ENCODE peak calls at places on chromosome 13, in five cellular contexts. N is HepG2, S is HCT116, C is K562, U is GM12878. K is an unnamed sample.

GRCh38 chr13:66657165-66657895 is 572.8 kb downstream of the PCDH9 start:
- DNase-seq in S (peak), C (no peak), N (peak), U (no peak), K (peak)

GRCh38 chr13:21556051-21556450 is 47.9 kb downstream of the MICU2 start:
- DNase-seq in U (no peak), C (no peak), N (no peak), S (no peak), K (no peak)

GRCh38 chr13:111474136-111475002 is 153.9 kb downstream of the TEX29 start:
- DNase-seq in C (peak), N (peak), U (no peak), S (peak), K (peak)

GRCh38 chr13:45713106-45713690 is 11.1 kb downstream of the CBY2 start:
- DNase-seq in N (no peak), C (no peak), U (no peak), S (no peak), K (no peak)

GRCh38 chr13:24651718-24652345 is 28.4 kb upstream of the ATP12A start:
- DNase-seq in N (no peak), S (no peak), U (no peak), C (no peak), K (no peak)

GRCh38 chr13:104043184-104043583 is 977.0 kb upstream of the SLC10A2 start:
- DNase-seq in C (no peak), U (no peak), S (no peak), N (no peak), K (no peak)

GRCh38 chr13:42041684-42042035 is 6.8 kb upstream of the DGKH start:
- DNase-seq in U (peak), N (no peak), C (peak), S (no peak), K (peak)

GRCh38 chr13:107407074-107407473 is 808.3 kb downstream of the LIG4 start:
- DNase-seq in U (no peak), N (no peak), C (no peak), S (no peak), K (no peak)

GRCh38 chr13:88066847-88067246 is 395.7 kb downstream of the SLITRK5 start:
- DNase-seq in C (no peak), N (no peak), S (no peak), U (no peak), K (no peak)

GRCh38 chr13:44989941-44990340 is 603 bp downstream of the GPALPP1 start:
- DNase-seq in U (no peak), N (no peak), C (no peak), S (no peak), K (peak)

GRCh38 chr13:97284558-97284957 is 62.4 kb downstream of the MBNL2 start:
- DNase-seq in S (no peak), N (no peak), C (no peak), U (no peak), K (no peak)

GRCh38 chr13:20824762-20825161 is 51.0 kb upstream of the EEF1AKMT1 start:
- DNase-seq in U (no peak), N (no peak), S (no peak), C (no peak), K (peak)

GRCh38 chr13:94329277-94329676 is 150.2 kb downstream of the DCT start:
- DNase-seq in N (no peak), C (no peak), S (no peak), U (no peak), K (no peak)

GRCh38 chr13:79434578-79434977 is 28.5 kb upstream of the RBM26 start:
- DNase-seq in S (no peak), U (no peak), N (no peak), C (no peak), K (no peak)

GRCh38 chr13:79432086-79432485 is 26.0 kb upstream of the RBM26 start:
- DNase-seq in U (no peak), S (no peak), N (no peak), C (no peak), K (no peak)

GRCh38 chr13:79427265-79427664 is 21.2 kb upstream of the RBM26 start:
- DNase-seq in U (no peak), S (no peak), C (no peak), N (no peak), K (no peak)

GRCh38 chr13:79432992-79433391 is 26.9 kb upstream of the RBM26 start:
- DNase-seq in U (no peak), C (no peak), N (no peak), S (no peak), K (no peak)

GRCh38 chr13:79429309-79429708 is 23.3 kb upstream of the RBM26 start:
- DNase-seq in N (no peak), C (no peak), U (no peak), S (no peak), K (no peak)
- H3K27ac ChIP-seq in N (no peak), C (no peak), U (no peak), S (no peak), K (no peak)

GRCh38 chr13:105073041-105073440 is 1462.4 kb downstream of the EFNB2 start:
- DNase-seq in C (no peak), U (no peak), S (no peak), N (no peak), K (no peak)

GRCh38 chr13:105069106-105069505 is 1466.4 kb downstream of the EFNB2 start:
- DNase-seq in S (no peak), C (no peak), N (no peak), U (no peak), K (no peak)

GRCh38 chr13:105074756-105075155 is 1460.7 kb downstream of the EFNB2 start:
- DNase-seq in C (no peak), S (no peak), N (no peak), U (no peak), K (no peak)

GRCh38 chr13:105070452-105070851 is 1465.0 kb downstream of the EFNB2 start:
- DNase-seq in S (no peak), U (no peak), C (no peak), N (no peak), K (no peak)
- TF ChIP-seq REST in S (no peak), U (no peak), C (no peak), N (no peak), K (no peak)

GRCh38 chr13:101915755-101916107 is 463.3 kb downstream of the ITGBL1 start:
- DNase-seq in C (no peak), N (no peak), S (no peak), U (no peak), K (peak)

GRCh38 chr13:101916108-101916757 is 463.8 kb downstream of the ITGBL1 start:
- DNase-seq in U (no peak), C (no peak), S (no peak), N (no peak), K (peak)

GRCh38 chr13:101917833-101918755 is 465.6 kb downstream of the ITGBL1 start:
- DNase-seq in S (no peak), U (no peak), N (no peak), C (no peak), K (peak)

GRCh38 chr13:101916758-101917474 is 464.4 kb downstream of the ITGBL1 start:
- DNase-seq in C (no peak), S (no peak), U (no peak), N (no peak), K (peak)

DNA sequence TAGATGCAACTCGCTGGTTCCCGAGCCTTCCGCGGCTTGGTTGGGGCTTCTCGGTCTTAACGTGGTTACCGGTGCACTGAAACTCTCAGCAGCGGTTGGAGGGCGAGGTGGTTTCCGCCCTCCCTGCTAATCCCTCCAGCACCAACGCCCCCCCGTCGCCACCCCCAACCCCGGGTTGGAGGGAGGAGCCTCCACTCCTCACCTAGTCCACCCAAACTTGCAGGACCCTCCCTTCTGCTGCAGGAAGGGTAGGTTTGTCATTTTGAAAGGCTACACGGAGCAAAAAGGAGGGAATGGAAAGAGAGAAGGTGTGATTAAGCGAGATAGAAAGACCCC is 465.0 kb downstream of the ITGBL1 start:
- DNase-seq in S (no peak), U (no peak), N (no peak), C (no peak), K (peak)
- TF ChIP-seq EZH2 in S (no peak), U (no peak), N (no peak), C (no peak), K (peak)

GRCh38 chr13:25783076-25783475 is 268.7 kb downstream of the SHISA2 start:
- DNase-seq in C (no peak), N (no peak), U (no peak), S (no peak), K (no peak)
- H3K27ac ChIP-seq in C (no peak), N (no peak), U (no peak), S (no peak), K (no peak)

DNA sequence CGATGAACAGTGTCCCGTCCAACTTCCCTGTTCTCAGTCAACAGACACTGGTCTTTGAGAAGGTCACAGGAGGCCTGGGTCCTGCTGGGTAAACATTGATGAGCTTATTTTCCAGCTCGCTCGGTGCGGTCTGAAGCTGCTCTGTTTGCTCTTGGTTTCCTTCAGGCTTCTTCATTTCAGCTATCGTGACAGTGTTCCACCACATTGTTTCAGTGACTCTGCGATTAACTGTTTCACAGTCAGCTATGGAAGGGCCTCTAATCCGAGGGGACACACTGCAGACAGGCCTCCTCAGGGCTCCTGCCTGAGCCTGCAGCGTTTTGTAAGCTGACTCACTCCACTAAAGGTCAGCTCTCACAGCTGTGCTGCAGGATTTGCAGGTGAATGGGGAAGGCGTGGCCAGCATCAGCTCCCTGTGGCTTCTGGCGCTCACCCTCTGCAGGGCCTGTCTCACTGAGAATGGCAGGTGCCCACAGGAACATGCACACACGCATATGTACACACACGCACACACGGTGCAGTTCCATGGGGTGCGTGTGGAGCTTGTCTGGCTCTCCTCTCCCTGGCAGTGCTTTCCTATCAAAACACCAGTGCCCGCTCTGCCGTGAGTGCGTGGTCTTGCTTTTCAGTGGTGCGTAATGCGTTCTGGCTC is 62.9 kb upstream of the MCF2L start:
- DNase-seq in C (no peak), S (no peak), N (peak), U (no peak), K (peak)
- TF ChIP-seq REST in C (no peak), S (no peak), N (no peak), U (no peak), K (no peak)

DNA sequence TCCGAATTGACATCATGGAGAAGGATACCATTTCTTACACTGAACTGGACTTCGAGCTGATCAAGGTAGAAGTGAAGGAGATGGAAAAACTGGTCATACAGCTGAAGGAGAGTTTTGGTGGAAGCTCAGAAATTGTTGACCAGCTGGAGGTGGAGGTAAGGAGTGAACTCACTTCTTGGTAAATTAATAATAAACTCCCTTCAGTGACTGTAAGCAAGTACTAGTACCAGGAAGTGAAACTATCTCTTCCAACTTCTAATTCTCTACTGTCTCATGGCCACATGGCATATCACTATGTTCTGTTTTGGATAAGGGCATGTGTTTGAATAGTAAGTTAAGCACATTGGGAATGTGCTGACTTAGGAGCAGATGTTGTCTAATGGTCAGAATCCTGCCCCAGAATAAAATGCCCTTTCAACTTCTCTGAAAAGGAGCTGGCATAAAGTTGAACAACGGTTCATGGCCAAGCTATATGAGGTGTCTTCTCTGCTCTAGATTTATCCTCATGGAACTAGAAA is 13.4 kb downstream of the OLFM4 start:
- DNase-seq in N (no peak), U (no peak), C (no peak), S (no peak), K (no peak)
- TF ChIP-seq EZH2 in N (no peak), U (no peak), C (no peak), S (no peak), K (no peak)

GRCh38 chr13:112727581-112727980 is 37.7 kb downstream of the ATP11A start:
- DNase-seq in U (no peak), N (no peak), S (no peak), C (no peak), K (peak)
- H3K27ac ChIP-seq in U (no peak), N (no peak), S (no peak), C (no peak), K (peak)

GRCh38 chr13:39599842-39600241 is 3.2 kb downstream of the LHFPL6 start:
- DNase-seq in C (no peak), U (no peak), S (no peak), N (no peak), K (no peak)
- TF ChIP-seq REST in C (no peak), U (no peak), S (no peak), N (no peak), K (no peak)

K was measured in GM23338.